ENCODE peak calls at places on chromosomes 1 and 21, in nine cellular contexts. J is RWPE1, Z is neural progenitor cell, G is Calu3, T is DND-41, O is colonic mucosa, V is chondrocyte, A is foreskin fibroblast, L is stomach. U is an unnamed sample.

GRCh38 chr1:160169553-160170399 is 18.4 kb downstream of the ATP1A4 start:
- DNase-seq in J (no peak), Z (peak), G (no peak), T (peak), O (no peak), V (no peak), A (no peak), L (no peak), U (peak)

GRCh38 chr1:117967900-117968299 is 38.4 kb downstream of the WDR3 start:
- DNase-seq in J (peak), Z (no peak), G (no peak), T (no peak), O (no peak), V (no peak), A (no peak), L (no peak), U (no peak)

GRCh38 chr1:203673550-203674411 is 47.1 kb downstream of the ATP2B4 start:
- DNase-seq in J (peak), Z (no peak), G (peak), T (peak), O (peak), V (no peak), A (peak), L (peak), U (peak)

GRCh38 chr1:6185151-6185550 is 5.0 kb upstream of the CHD5 start:
- DNase-seq in J (no peak), Z (no peak), G (no peak), T (no peak), O (no peak), V (no peak), A (peak), L (no peak), U (no peak)

GRCh38 chr1:67889940-67890567 is 56.8 kb upstream of the GNG12 start:
- DNase-seq in J (peak), Z (no peak), G (peak), T (no peak), O (no peak), V (no peak), A (peak), L (no peak), U (peak)

GRCh38 chr1:225748479-225748878 is 29.1 kb upstream of the SRP9 start:
- DNase-seq in J (no peak), Z (no peak), G (no peak), T (no peak), O (no peak), V (no peak), A (no peak), L (no peak), U (no peak)

GRCh38 chr21:32520885-32521735 is 64.2 kb downstream of the TCP10L start:
- DNase-seq in J (peak), Z (no peak), G (peak), T (no peak), O (peak), V (no peak), A (peak), L (peak), U (no peak)

GRCh38 chr1:21268281-21269239 is 21.7 kb downstream of the ECE1 start:
- DNase-seq in J (no peak), Z (no peak), G (peak), T (no peak), O (no peak), V (no peak), A (no peak), L (peak), U (no peak)

GRCh38 chr1:209879539-209879938 is 51.8 kb downstream of the UTP25 start:
- DNase-seq in J (peak), Z (no peak), G (peak), T (no peak), O (no peak), V (no peak), A (peak), L (no peak), U (no peak)

GRCh38 chr21:14900058-14900457 is 164.7 kb downstream of the NRIP1 start:
- DNase-seq in J (peak), Z (no peak), G (no peak), T (no peak), O (no peak), V (no peak), A (no peak), L (no peak), U (no peak)

GRCh38 chr21:37677006-37677405 is 239.3 kb downstream of the KCNJ6 start:
- DNase-seq in J (no peak), Z (no peak), G (no peak), T (no peak), O (no peak), V (no peak), A (no peak), L (no peak), U (no peak)

GRCh38 chr1:201594575-201595245 is 55.8 kb downstream of the NAV1 start:
- DNase-seq in J (peak), Z (peak), G (peak), T (peak), O (no peak), V (no peak), A (no peak), L (no peak), U (no peak)

GRCh38 chr1:53702287-53702805 is 36.6 kb downstream of the GLIS1 start:
- DNase-seq in J (no peak), Z (no peak), G (no peak), T (no peak), O (no peak), V (no peak), A (no peak), L (no peak), U (no peak)

GRCh38 chr1:228978486-228979324 is 243.4 kb downstream of the RHOU start:
- DNase-seq in J (no peak), Z (no peak), G (no peak), T (no peak), O (peak), V (no peak), A (peak), L (peak), U (no peak)

GRCh38 chr1:28066393-28067154 is 21.8 kb downstream of the EYA3 start:
- DNase-seq in J (no peak), Z (no peak), G (no peak), T (no peak), O (no peak), V (no peak), A (no peak), L (no peak), U (no peak)

GRCh38 chr21:44391345-44392091 is 38.1 kb downstream of the TRPM2 start:
- DNase-seq in J (no peak), Z (no peak), G (no peak), T (no peak), O (peak), V (peak), A (no peak), L (peak), U (no peak)

GRCh38 chr1:168824418-168824817 is 95.4 kb upstream of the DPT start:
- DNase-seq in J (no peak), Z (no peak), G (no peak), T (no peak), O (no peak), V (no peak), A (no peak), L (no peak), U (peak)

GRCh38 chr1:168821434-168821833 is 92.4 kb upstream of the DPT start:
- DNase-seq in J (no peak), Z (no peak), G (no peak), T (no peak), O (no peak), V (no peak), A (no peak), L (no peak), U (peak)

GRCh38 chr1:168823988-168824387 is 95.0 kb upstream of the DPT start:
- DNase-seq in J (no peak), Z (no peak), G (no peak), T (no peak), O (no peak), V (no peak), A (no peak), L (no peak), U (no peak)

GRCh38 chr1:168822911-168823310 is 93.9 kb upstream of the DPT start:
- DNase-seq in J (no peak), Z (no peak), G (no peak), T (no peak), O (no peak), V (no peak), A (no peak), L (no peak), U (no peak)

DNA sequence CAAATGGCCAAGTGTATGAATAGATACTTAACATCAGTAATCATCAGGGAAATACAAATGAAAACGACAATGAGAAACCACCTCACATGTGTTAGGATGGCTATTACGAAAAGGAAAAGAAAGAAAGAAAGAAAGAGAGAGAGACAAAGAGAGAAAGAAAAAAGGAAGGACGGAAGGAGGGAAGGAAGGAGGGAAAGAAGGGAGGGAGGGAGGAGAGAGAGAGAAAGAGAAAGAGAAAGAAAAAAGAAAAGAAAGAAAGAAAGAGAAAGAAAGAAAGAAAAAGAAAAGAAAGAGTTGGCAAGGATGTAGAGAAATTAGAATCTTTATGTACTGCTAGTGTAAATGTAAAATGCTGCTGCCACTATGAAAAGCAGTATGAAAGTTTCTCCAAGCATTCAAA is 90.7 kb upstream of the DPT start:
- DNase-seq in J (no peak), Z (no peak), G (no peak), T (no peak), O (no peak), V (no peak), A (no peak), L (no peak), U (no peak)
- TF ChIP-seq CTCF in J (no peak), Z (no peak), G (no peak), T (no peak), O (no peak), V (no peak), A (no peak), L (no peak), U (peak)

GRCh38 chr1:17948594-17948993 is 159.0 kb upstream of the IGSF21 start:
- DNase-seq in J (no peak), Z (peak), G (no peak), T (no peak), O (no peak), V (no peak), A (no peak), L (no peak), U (no peak)

GRCh38 chr1:17941396-17941795 is 166.2 kb upstream of the IGSF21 start:
- DNase-seq in J (no peak), Z (no peak), G (no peak), T (no peak), O (no peak), V (no peak), A (no peak), L (no peak), U (no peak)

GRCh38 chr1:17946434-17946833 is 161.2 kb upstream of the IGSF21 start:
- DNase-seq in J (no peak), Z (no peak), G (no peak), T (no peak), O (no peak), V (no peak), A (no peak), L (no peak), U (no peak)

GRCh38 chr1:17943506-17943905 is 164.1 kb upstream of the IGSF21 start:
- DNase-seq in J (no peak), Z (no peak), G (no peak), T (no peak), O (no peak), V (no peak), A (no peak), L (no peak), U (no peak)

DNA sequence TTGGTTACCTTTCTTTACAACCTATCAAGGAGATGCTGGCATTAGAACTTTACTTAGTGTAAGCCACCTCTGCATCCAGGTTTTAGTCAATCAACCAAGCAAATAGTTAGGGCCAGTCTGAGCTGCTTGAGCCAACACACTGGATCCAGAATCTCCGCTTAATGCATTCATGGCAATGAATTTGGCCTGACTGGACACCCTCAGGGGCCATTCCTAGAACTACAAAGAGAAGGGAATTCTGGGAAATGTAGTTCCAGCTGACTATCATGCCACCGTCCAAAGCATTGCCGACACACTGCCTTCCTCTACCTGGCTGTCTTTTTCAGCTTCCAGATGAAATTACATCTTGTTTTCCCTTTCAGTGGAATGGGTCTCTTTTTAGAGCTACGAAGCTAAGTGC is 163.0 kb upstream of the IGSF21 start:
- DNase-seq in J (no peak), Z (no peak), G (no peak), T (no peak), O (no peak), V (no peak), A (no peak), L (no peak), U (no peak)
- TF ChIP-seq CTCF in J (no peak), Z (no peak), G (no peak), T (no peak), O (no peak), V (no peak), A (no peak), L (no peak), U (no peak)

GRCh38 chr1:47004004-47004403 is 19.5 kb upstream of the CYP4X1 start:
- DNase-seq in J (no peak), Z (no peak), G (no peak), T (no peak), O (no peak), V (no peak), A (no peak), L (no peak), U (no peak)
- TF ChIP-seq CTCF in J (no peak), Z (no peak), G (no peak), T (no peak), O (no peak), V (no peak), A (no peak), L (no peak), U (no peak)

GRCh38 chr1:181583598-181583997 is 100.3 kb downstream of the CACNA1E start:
- DNase-seq in J (no peak), Z (peak), G (peak), T (no peak), O (peak), V (no peak), A (no peak), L (peak), U (no peak)
- TF ChIP-seq CTCF in J (no peak), Z (peak), G (no peak), T (no peak), O (no peak), V (no peak), A (no peak), L (peak), U (no peak)

DNA sequence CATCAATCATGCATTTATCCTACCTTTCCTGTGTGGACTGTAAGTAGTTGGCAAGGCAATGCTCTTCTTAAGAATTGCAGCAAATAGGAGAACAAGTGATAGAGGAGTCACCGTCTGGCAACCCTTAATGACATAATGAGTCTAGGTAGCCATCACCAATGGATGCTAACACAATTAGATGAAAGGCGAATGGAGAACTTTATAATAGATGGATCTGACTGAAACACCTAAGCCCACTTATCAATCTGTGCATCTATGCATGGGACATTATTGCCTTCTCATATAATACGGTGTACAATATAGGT is 18.9 kb upstream of the CAPN8 start:
- DNase-seq in J (no peak), Z (no peak), G (no peak), T (no peak), O (no peak), V (no peak), A (no peak), L (no peak), U (no peak)
- TF ChIP-seq CTCF in J (no peak), Z (no peak), G (peak), T (no peak), O (no peak), V (no peak), A (no peak), L (no peak), U (no peak)

DNA sequence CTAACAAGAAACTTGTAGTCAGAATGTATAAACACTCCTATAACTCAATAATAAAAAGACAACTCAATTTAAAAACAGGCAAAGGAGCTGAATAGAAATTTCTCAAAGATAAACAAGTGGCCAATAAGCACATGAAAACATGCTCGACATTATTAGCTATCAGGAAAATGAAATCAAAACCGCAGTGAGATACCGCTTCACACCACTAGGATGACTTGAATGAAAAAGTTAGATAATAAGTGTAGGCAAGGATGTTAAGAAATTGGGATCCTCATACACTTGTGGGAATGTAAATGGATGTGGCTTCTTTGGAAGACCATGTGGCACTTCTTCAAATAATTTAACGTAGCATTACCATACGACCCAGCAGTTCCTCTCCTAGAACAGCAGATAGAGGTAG is 8.9 kb downstream of the RALGPS2 start:
- DNase-seq in J (no peak), Z (no peak), G (no peak), T (no peak), O (no peak), V (no peak), A (no peak), L (no peak), U (peak)
- TF ChIP-seq CTCF in J (no peak), Z (peak), G (no peak), T (peak), O (peak), V (peak), A (no peak), L (no peak), U (peak)

U was measured in activated CD8-positive, alpha-beta T cell treated with anti-CD3 and anti-CD28 coated beads for 36 hours.